ENCODE peak calls at places on chromosomes 16 and 17, in five cellular contexts. S is astrocyte of the cerebellum, J is nucleus accumbens, W is caudate nucleus, U is LoVo. Y is an unnamed sample.

GRCh38 chr16:56107944-56108583 is 83.2 kb upstream of the GNAO1 start:
- DNase-seq in U (no peak), J (peak), W (peak), S (no peak), Y (no peak)

GRCh38 chr17:2011421-2012371 is 13.4 kb downstream of the RTN4RL1 start:
- DNase-seq in U (peak), W (no peak), S (peak), J (no peak), Y (no peak)

GRCh38 chr17:80050706-80051105 is 14.3 kb downstream of the CCDC40 start:
- DNase-seq in S (no peak), W (no peak), J (no peak), U (no peak), Y (no peak)

GRCh38 chr17:82600731-82601446 is 47.4 kb downstream of the WDR45B start:
- DNase-seq in J (no peak), U (no peak), S (no peak), W (no peak), Y (no peak)

GRCh38 chr16:68257251-68257905 is 6.9 kb upstream of the SLC7A6 start:
- DNase-seq in U (no peak), S (no peak), W (no peak), J (no peak), Y (no peak)

GRCh38 chr16:13021996-13022395 is 120.6 kb downstream of the SHISA9 start:
- DNase-seq in W (no peak), S (peak), U (no peak), J (no peak), Y (no peak)

GRCh38 chr17:82148997-82149396 is 51.0 kb upstream of the FASN start:
- DNase-seq in W (no peak), U (no peak), S (no peak), J (no peak), Y (no peak)

GRCh38 chr16:3542601-3543373 is 34.4 kb downstream of the NLRC3 start:
- DNase-seq in S (no peak), U (no peak), W (no peak), J (no peak), Y (no peak)

GRCh38 chr17:46057366-46057765 is 58.3 kb downstream of the STH start:
- DNase-seq in U (no peak), S (no peak), W (no peak), J (no peak), Y (no peak)

GRCh38 chr17:67830440-67830839 is 5.1 kb downstream of the BPTF start:
- DNase-seq in W (no peak), U (no peak), J (no peak), S (no peak), Y (no peak)

GRCh38 chr16:80931985-80932720 is 74.5 kb downstream of the CMC2 start:
- DNase-seq in S (peak), W (peak), J (peak), U (no peak), Y (no peak)

GRCh38 chr16:66471264-66471663 is 44.2 kb downstream of the BEAN1 start:
- DNase-seq in U (no peak), J (no peak), S (no peak), W (no peak), Y (no peak)

GRCh38 chr17:34760931-34761500 is 181.6 kb downstream of the TMEM132E start:
- DNase-seq in S (no peak), J (no peak), U (no peak), W (no peak), Y (no peak)

GRCh38 chr16:74143171-74143570 is 153.4 kb upstream of the PSMD7 start:
- DNase-seq in S (no peak), U (no peak), W (no peak), J (no peak), Y (no peak)

GRCh38 chr17:6755731-6756184 is at the start of gene XAF1:
- DNase-seq in W (no peak), S (no peak), J (no peak), U (peak), Y (no peak)

GRCh38 chr17:72386619-72387237 is 265.9 kb downstream of the SOX9 start:
- DNase-seq in J (no peak), S (no peak), W (no peak), U (no peak), Y (no peak)

GRCh38 chr17:68314916-68315535 is 23.7 kb downstream of the ARSG start:
- DNase-seq in J (no peak), S (no peak), U (no peak), W (no peak), Y (no peak)

GRCh38 chr16:20302389-20302788 is 24.9 kb downstream of the GP2 start:
- DNase-seq in J (no peak), U (no peak), W (no peak), S (no peak), Y (no peak)

GRCh38 chr17:2084766-2085647 is 30.1 kb downstream of the HIC1 start:
- DNase-seq in W (no peak), J (no peak), S (no peak), U (no peak), Y (no peak)

GRCh38 chr16:81928975-81929374 is 82.3 kb downstream of the SDR42E1 start:
- DNase-seq in S (no peak), U (peak), J (no peak), W (no peak), Y (no peak)

GRCh38 chr17:73933871-73934270 is 269.6 kb upstream of the RPL38 start:
- DNase-seq in J (no peak), S (no peak), W (no peak), U (no peak), Y (no peak)

GRCh38 chr17:333626-334396 is 18.8 kb downstream of the RPH3AL start:
- DNase-seq in U (no peak), W (peak), J (peak), S (no peak), Y (no peak)

GRCh38 chr16:4591706-4592470 is 22.8 kb downstream of the UBALD1 start:
- DNase-seq in S (no peak), U (no peak), J (no peak), W (no peak), Y (no peak)

GRCh38 chr16:82061861-82062525 is 26.9 kb downstream of the HSD17B2 start:
- DNase-seq in J (no peak), S (no peak), U (no peak), W (no peak), Y (peak)

GRCh38 chr16:17377360-17378324 is 93.1 kb downstream of the XYLT1 start:
- DNase-seq in J (no peak), U (no peak), S (no peak), W (peak), Y (no peak)

GRCh38 chr17:79607941-79608728 is 2.7 kb downstream of the RBFOX3 start:
- DNase-seq in J (no peak), S (no peak), W (no peak), U (no peak), Y (no peak)

GRCh38 chr17:66192378-66192687 is 400 bp upstream of the CEP112 start:
- DNase-seq in U (no peak), W (no peak), S (no peak), J (no peak), Y (no peak)

GRCh38 chr17:3794890-3795757 is 5.9 kb downstream of the ITGAE start:
- DNase-seq in J (no peak), U (no peak), S (no peak), W (no peak), Y (no peak)

GRCh38 chr16:56331915-56332314 is 93.4 kb downstream of the AMFR start:
- DNase-seq in J (no peak), U (no peak), S (no peak), W (no peak), Y (no peak)

GRCh38 chr16:88681084-88681680 is 5.1 kb downstream of the SNAI3 start:
- DNase-seq in W (no peak), J (no peak), U (no peak), S (no peak), Y (no peak)

GRCh38 chr16:31404353-31405064 is 11.4 kb downstream of the ITGAD start:
- DNase-seq in U (peak), J (no peak), W (no peak), S (no peak), Y (no peak)

GRCh38 chr16:48629016-48629415 is 19.0 kb upstream of the N4BP1 start:
- DNase-seq in J (no peak), U (no peak), S (no peak), W (no peak), Y (no peak)

GRCh38 chr17:9880582-9880999 is 24.5 kb downstream of the RCVRN start:
- DNase-seq in S (no peak), W (no peak), U (peak), J (no peak), Y (no peak)

GRCh38 chr16:17359778-17360177 is 111.0 kb downstream of the XYLT1 start:
- DNase-seq in U (no peak), J (no peak), S (no peak), W (no peak), Y (no peak)

GRCh38 chr17:15457723-15458094 is 9.7 kb downstream of the CDRT4 start:
- DNase-seq in S (no peak), U (no peak), W (no peak), J (peak), Y (no peak)

GRCh38 chr16:30700491-30700890 is 1.5 kb downstream of the SRCAP start:
- DNase-seq in S (no peak), J (no peak), U (no peak), W (no peak), Y (no peak)

GRCh38 chr16:79328327-79329162 is 272.0 kb downstream of the MAF start:
- DNase-seq in S (no peak), U (no peak), J (no peak), W (no peak), Y (no peak)

GRCh38 chr17:45261577-45262515 is at the start of gene SPATA32:
- DNase-seq in J (no peak), W (peak), S (no peak), U (no peak), Y (no peak)

GRCh38 chr16:54936086-54936978 is 5.7 kb downstream of the IRX5 start:
- DNase-seq in S (no peak), U (no peak), J (no peak), W (no peak), Y (no peak)

Y was measured in glomerular endothelial cell.